ENCODE peak calls at places on chromosomes 13 and 19, in seven cellular contexts. E is H9, I is IMR-90, X is mesendoderm, N is neuronal stem cell, R is mesenchymal stem cell, K is H1. U is an unnamed sample.
A peak's percentile ranks its signal among the peaks of the same experiment; 100 is the strongest.

GRCh38 chr19:34075661-34076091 is 96.6 kb upstream of the LSM14A start:
- DNase-seq in E (no peak), N (no peak), R (no peak), I (no peak), X (no peak), K (no peak), U (peak; percentile 52)

GRCh38 chr19:4910594-4911273 is 1.4 kb downstream of the UHRF1 start:
- DNase-seq in N (no peak), K (no peak), I (peak; percentile 64), E (no peak), R (peak; percentile 64), X (peak; percentile 22), U (no peak)

GRCh38 chr19:737591-738093 is 13.3 kb upstream of the MISP start:
- DNase-seq in I (peak; percentile 16), K (peak; percentile 43), R (peak; percentile 42), N (no peak), E (peak; percentile 81), X (peak; percentile 80), U (peak; percentile 98)

GRCh38 chr19:33684550-33685303 is 63.0 kb downstream of the CHST8 start:
- DNase-seq in N (no peak), X (peak; percentile 21), E (peak; percentile 49), R (no peak), I (no peak), K (no peak), U (no peak)

GRCh38 chr19:54464044-54464623 is 556 bp upstream of the LENG9 start:
- DNase-seq in K (peak; percentile 93), E (peak; percentile 99), I (peak; percentile 49), R (peak; percentile 92), X (peak; percentile 99), N (peak; percentile 91), U (peak; percentile 99)

GRCh38 chr19:28999733-29000433 is 213.1 kb downstream of the UQCRFS1 start:
- DNase-seq in N (no peak), X (no peak), K (no peak), I (no peak), E (no peak), R (no peak), U (peak; percentile 93)

GRCh38 chr13:74187564-74187963 is 53.4 kb upstream of the KLF12 start:
- DNase-seq in I (peak; percentile 42), N (no peak), R (peak; percentile 27), X (peak; percentile 28), K (no peak), E (no peak), U (peak; percentile 11)

GRCh38 chr13:32984857-32985626 is 31.2 kb upstream of the KL start:
- DNase-seq in N (no peak), X (no peak), E (no peak), I (peak; percentile 58), K (no peak), R (peak; percentile 61), U (no peak)

GRCh38 chr13:109802936-109803335 is 16.6 kb upstream of the IRS2 start:
- DNase-seq in E (no peak), K (no peak), R (no peak), I (no peak), X (no peak), N (no peak), U (no peak)

GRCh38 chr19:35208121-35208520 is 20.4 kb downstream of the FAM187B start:
- DNase-seq in I (no peak), R (no peak), K (no peak), E (no peak), X (no peak), N (no peak), U (no peak)

GRCh38 chr19:14516746-14517438 is 1.3 kb downstream of the DNAJB1 start:
- DNase-seq in K (no peak), N (no peak), E (no peak), X (no peak), I (no peak), R (no peak), U (peak; percentile 21)

GRCh38 chr13:40228486-40228885 is 438.0 kb downstream of the FOXO1 start:
- DNase-seq in E (no peak), K (no peak), N (no peak), R (peak; percentile 40), I (no peak), X (no peak), U (no peak)

GRCh38 chr19:35462476-35462953 is 14.5 kb downstream of the FFAR2 start:
- DNase-seq in N (no peak), K (no peak), R (peak; percentile 29), X (no peak), E (no peak), I (no peak), U (peak; percentile 9)

GRCh38 chr13:67318398-67318797 is 88.3 kb upstream of the PCDH9 start:
- DNase-seq in N (no peak), R (no peak), E (no peak), X (no peak), I (peak; percentile 16), K (no peak), U (no peak)

GRCh38 chr13:32233062-32233461 is 82.1 kb downstream of the ZAR1L start:
- DNase-seq in N (no peak), X (no peak), I (no peak), R (peak; percentile 40), K (no peak), E (no peak), U (no peak)

GRCh38 chr13:54614729-54615128 is 1586.1 kb downstream of the OLFM4 start:
- DNase-seq in X (no peak), E (no peak), I (no peak), K (no peak), N (no peak), R (no peak), U (peak; percentile 3)

GRCh38 chr13:93309886-93310520 is 83.4 kb downstream of the GPC6 start:
- DNase-seq in R (peak; percentile 96), N (peak; percentile 45), E (no peak), X (peak; percentile 85), K (no peak), I (peak; percentile 51), U (no peak)

GRCh38 chr13:63279136-63279535 is 1863.5 kb upstream of the PCDH20 start:
- DNase-seq in X (no peak), R (no peak), I (no peak), N (no peak), K (no peak), E (no peak), U (no peak)

GRCh38 chr19:46746281-46746965 is at the start of gene STRN4:
- DNase-seq in I (no peak), E (no peak), X (peak; percentile 40), N (peak; percentile 47), K (no peak), R (peak; percentile 46), U (peak; percentile 66)

GRCh38 chr19:10372698-10373097 is 7.7 kb downstream of the TYK2 start:
- DNase-seq in X (no peak), E (no peak), R (no peak), I (no peak), K (no peak), N (no peak), U (no peak)

DNA sequence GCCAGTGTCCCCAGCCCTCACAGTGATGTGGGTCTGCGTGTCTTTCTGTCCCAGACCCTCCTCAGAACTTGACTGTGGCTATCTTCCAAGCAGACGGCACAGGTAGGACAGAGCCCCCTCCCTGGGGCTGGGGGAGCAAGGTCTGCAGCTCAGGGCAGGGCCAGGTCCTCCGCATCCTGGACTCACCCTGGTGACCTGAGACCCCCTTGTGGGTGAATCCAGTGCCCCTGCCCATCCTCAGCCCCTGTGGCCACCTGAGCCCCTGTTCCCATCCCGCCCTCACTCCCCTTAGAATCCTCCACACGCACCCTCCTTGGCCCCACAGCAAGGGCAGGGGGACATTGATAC is 39.0 kb upstream of the CD33 start:
- DNase-seq in I (no peak), X (no peak), E (no peak), R (no peak), K (no peak), N (no peak), U (no peak)
- H3K4ac ChIP-seq in I (no peak overlapping the region), X (no peak overlapping the region), E (no peak overlapping the region), R (no peak overlapping the region), K (no peak overlapping the region), N (peak overlapping the region; percentile 53), U (no peak overlapping the region)

GRCh38 chr13:64709079-64709478 is 2521.1 kb downstream of the PCDH9 start:
- DNase-seq in N (no peak), R (peak; percentile 39), X (peak; percentile 54), I (no peak), K (no peak), E (no peak), U (no peak)
- H3K4me2 ChIP-seq in N (no peak overlapping the region), R (no peak overlapping the region), X (no peak overlapping the region), I (no peak overlapping the region), K (no peak overlapping the region), E (no peak overlapping the region), U (no peak overlapping the region)

DNA sequence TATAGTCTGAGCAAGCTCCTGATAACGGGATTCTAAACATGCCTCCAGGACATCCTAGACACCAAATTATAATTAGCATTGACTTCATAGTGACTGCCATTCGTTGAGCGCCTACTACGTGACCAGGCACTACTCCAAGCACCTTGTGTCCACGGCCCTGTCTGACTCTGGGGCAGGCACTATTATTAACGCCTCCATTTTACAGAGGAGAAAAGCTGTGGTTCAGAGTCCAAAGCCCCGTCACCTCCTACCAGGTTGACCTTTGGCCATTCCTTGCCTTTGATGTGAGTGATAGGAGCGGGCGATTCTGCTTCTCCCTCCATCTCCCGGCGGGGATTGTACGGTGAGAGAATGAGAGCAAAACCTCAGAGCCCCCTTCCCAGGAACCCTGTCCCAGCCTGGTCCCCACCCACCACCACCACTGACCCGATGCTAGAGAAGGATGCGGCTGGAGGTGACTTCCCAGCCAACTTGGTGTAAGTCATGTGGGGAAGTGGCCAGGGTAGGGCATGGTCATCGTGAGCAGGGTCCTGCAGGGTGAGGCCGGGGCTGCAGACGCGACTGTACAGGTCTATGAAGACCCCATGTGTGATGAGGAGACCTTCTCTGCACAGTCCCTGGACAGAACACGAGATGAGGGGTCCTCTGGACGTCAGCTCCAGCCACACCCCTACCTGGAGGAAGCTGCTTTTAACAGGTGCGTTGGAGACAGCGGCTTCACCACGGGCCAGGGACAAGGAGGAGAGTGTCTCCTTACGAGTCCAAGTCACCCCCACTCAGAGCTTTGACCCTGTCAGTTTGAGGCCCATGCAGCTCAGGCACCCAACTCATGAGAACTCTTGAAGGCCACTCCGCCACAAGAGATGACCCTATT is at the start of gene IGSF23:
- DNase-seq in E (no peak), R (no peak), K (no peak), X (no peak), N (no peak), I (no peak), U (peak; percentile 67)
- H3K4ac ChIP-seq in E (no peak within 1 kb of the TSS), R (no peak within 1 kb of the TSS), K (no peak within 1 kb of the TSS), X (no peak within 1 kb of the TSS), N (no peak within 1 kb of the TSS), I (no peak within 1 kb of the TSS), U (no peak within 1 kb of the TSS)

GRCh38 chr19:19071897-19072296 is 8.1 kb downstream of the SLC25A42 start:
- DNase-seq in X (no peak), E (no peak), K (no peak), N (no peak), R (no peak), I (no peak), U (no peak)

GRCh38 chr19:19064811-19065745 is 1.3 kb downstream of the SLC25A42 start:
- DNase-seq in I (no peak), X (no peak), R (peak; percentile 18), N (no peak), K (no peak), E (no peak), U (peak; percentile 52)

GRCh38 chr19:19067276-19068072 is 3.7 kb downstream of the SLC25A42 start:
- DNase-seq in X (no peak), N (no peak), I (no peak), R (no peak), K (no peak), E (no peak), U (no peak)

GRCh38 chr19:19064098-19064722 is 416 bp downstream of the SLC25A42 start:
- DNase-seq in X (no peak), K (no peak), I (no peak), N (no peak), E (no peak), R (no peak), U (peak; percentile 23)

GRCh38 chr19:19068659-19069509 is 5.1 kb downstream of the SLC25A42 start:
- DNase-seq in I (no peak), R (no peak), X (no peak), E (no peak), K (no peak), N (no peak), U (no peak)
- H3K4me2 ChIP-seq in I (no peak overlapping the region), R (no peak overlapping the region), X (no peak overlapping the region), E (no peak overlapping the region), K (no peak overlapping the region), N (no peak overlapping the region), U (no peak overlapping the region)